ENCODE peak calls at places on chromosome 2, in six cellular contexts. W is K562, E is GM12878, T is HepG2, L is A549, J is endothelial cell of umbilical vein. O is an unnamed sample.

GRCh38 chr2:181540421-181540820 is 83.2 kb downstream of the ITGA4 start:
- DNase-seq in J (no peak), L (no peak), E (no peak), T (no peak), W (no peak), O (no peak)

GRCh38 chr2:128307595-128307994 is 11.1 kb downstream of the HS6ST1 start:
- DNase-seq in L (no peak), W (no peak), J (no peak), T (no peak), E (no peak), O (no peak)

GRCh38 chr2:127577503-127577902 is 42.0 kb downstream of the MYO7B start:
- DNase-seq in J (no peak), E (no peak), L (no peak), T (no peak), W (no peak), O (no peak)

GRCh38 chr2:60148717-60149116 is 404.7 kb downstream of the BCL11A start:
- DNase-seq in L (no peak), E (no peak), T (no peak), W (no peak), J (no peak), O (peak; percentile 47)

GRCh38 chr2:66217039-66217438 is 217.9 kb upstream of the MEIS1 start:
- DNase-seq in L (no peak), J (no peak), T (no peak), E (no peak), W (no peak), O (no peak)

GRCh38 chr2:217864960-217865359 is 137.8 kb downstream of the TNS1 start:
- DNase-seq in L (no peak), E (peak; percentile 36), J (no peak), W (no peak), T (no peak), O (no peak)

GRCh38 chr2:113240915-113241911 is 37.5 kb downstream of the PAX8 start:
- DNase-seq in J (peak; percentile 93), W (peak; percentile 70), L (peak; percentile 99), E (no peak), T (peak; percentile 90), O (peak; percentile 93)

GRCh38 chr2:237714690-237715458 is 83.7 kb upstream of the RBM44 start:
- DNase-seq in T (peak; percentile 35), E (no peak), W (no peak), L (no peak), J (peak; percentile 60), O (no peak)

DNA sequence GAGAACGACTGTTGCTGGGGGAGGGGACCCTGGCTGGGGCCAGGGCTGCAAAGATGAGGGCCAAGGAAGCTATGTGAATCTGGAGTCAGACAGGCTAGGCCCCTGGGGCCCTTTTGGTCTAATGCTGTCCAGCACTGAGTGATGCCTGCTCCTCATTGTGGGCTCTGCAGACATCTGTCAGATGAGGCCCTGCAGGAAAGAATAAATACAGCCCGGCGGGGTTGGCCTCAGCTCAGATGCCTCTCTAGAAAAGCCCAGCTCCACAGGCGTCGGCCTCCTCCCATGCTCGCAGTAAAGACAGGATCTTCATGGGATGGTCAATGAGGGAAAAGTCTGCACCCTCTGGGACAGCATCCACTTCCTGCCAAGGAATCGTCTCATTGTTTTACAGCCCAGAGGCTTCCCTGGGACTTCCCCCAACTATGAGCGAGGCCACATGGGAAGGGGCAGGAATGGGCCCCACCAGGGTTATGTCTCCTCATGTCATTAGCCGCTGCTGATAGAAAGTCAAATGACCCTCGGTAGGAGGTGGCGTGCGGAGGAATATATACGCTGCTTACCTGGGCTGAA is 125.8 kb upstream of the GLI2 start:
- DNase-seq in J (no peak), T (no peak), L (no peak), W (no peak), E (no peak), O (no peak)
- TF ChIP-seq MYC in J (no peak), T (no peak), L (no peak), W (no peak), E (no peak), O (no peak)

GRCh38 chr2:101984656-101985055 is 7.1 kb upstream of the IL1R2 start:
- DNase-seq in W (no peak), L (no peak), E (no peak), T (no peak), J (no peak), O (no peak)

GRCh38 chr2:101983486-101983885 is 8.3 kb upstream of the IL1R2 start:
- DNase-seq in E (no peak), J (no peak), T (no peak), L (no peak), W (no peak), O (no peak)

GRCh38 chr2:101982630-101983029 is 9.1 kb upstream of the IL1R2 start:
- DNase-seq in T (no peak), E (no peak), L (no peak), J (no peak), W (no peak), O (no peak)

GRCh38 chr2:101985101-101985792 is 6.5 kb upstream of the IL1R2 start:
- DNase-seq in J (no peak), L (no peak), T (peak; percentile 45), W (no peak), E (no peak), O (no peak)

GRCh38 chr2:101983928-101984327 is 7.8 kb upstream of the IL1R2 start:
- DNase-seq in J (peak; percentile 16), L (peak; percentile 18), T (peak; percentile 40), E (no peak), W (no peak), O (peak; percentile 50)
- TF ChIP-seq MYC in J (no peak), L (no peak), T (no peak), E (no peak), W (no peak), O (no peak)

GRCh38 chr2:234476766-234477165 is 20.1 kb downstream of the ARL4C start:
- DNase-seq in L (no peak), J (no peak), T (no peak), E (no peak), W (peak; percentile 18), O (no peak)
- TF ChIP-seq MYC in L (no peak), J (no peak), T (no peak), E (no peak), W (no peak), O (no peak)

GRCh38 chr2:184560603-184561002 is 37.7 kb upstream of the ZNF804A start:
- DNase-seq in J (no peak), E (no peak), T (no peak), W (peak; percentile 6), L (no peak), O (no peak)

GRCh38 chr2:184558713-184559464 is 39.4 kb upstream of the ZNF804A start:
- DNase-seq in L (no peak), J (no peak), W (no peak), T (no peak), E (no peak), O (no peak)

GRCh38 chr2:184564092-184564491 is 34.2 kb upstream of the ZNF804A start:
- DNase-seq in W (no peak), J (no peak), L (no peak), E (no peak), T (no peak), O (no peak)

GRCh38 chr2:184566716-184567115 is 31.6 kb upstream of the ZNF804A start:
- DNase-seq in E (no peak), W (no peak), T (no peak), J (no peak), L (no peak), O (no peak)

DNA sequence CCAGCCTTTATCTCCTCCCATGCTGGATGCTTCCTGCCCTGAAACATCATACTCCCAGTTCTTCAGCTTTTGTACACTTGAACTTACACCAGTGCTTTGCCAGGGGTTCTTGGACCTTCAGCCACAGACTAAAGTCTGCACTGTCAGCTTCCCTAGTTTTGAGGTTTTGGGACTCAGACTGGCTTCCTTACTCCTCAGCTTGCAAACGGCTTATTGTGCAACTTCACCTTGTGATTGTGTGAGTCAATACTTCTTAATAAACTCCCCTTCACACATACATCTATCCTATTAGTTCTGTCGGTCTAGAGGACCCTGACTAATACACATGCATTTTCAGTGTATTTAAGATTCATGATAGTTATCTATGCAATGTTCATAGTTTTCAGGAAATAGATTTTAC is 35.8 kb upstream of the ZNF804A start:
- DNase-seq in L (no peak), E (no peak), T (no peak), J (no peak), W (no peak), O (peak; percentile 79)
- TF ChIP-seq MYC in L (no peak), E (no peak), T (no peak), J (no peak), W (no peak), O (no peak)

DNA sequence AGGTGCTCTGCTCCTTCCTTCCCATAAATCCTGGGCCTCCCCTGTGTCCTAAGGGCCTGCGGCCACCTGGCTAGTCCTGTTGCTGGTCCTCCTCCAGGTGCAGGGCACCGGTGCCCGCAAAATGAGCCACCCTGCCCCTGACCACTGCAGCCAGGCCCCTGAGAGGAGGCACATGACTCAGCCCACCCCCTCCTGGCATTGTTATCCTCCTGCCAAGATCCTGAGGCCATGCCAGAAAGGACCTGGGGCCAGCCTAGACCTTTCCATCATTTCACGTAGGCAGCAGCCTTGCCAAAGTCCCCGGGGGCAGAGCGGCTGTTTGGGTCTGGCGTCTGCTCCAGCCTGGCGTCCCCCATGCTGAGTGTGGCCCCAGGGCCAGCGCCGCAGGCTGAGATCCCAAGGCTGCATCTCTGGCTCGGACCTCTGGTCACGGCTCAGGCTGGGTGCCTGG is 81.1 kb downstream of the NDUFA10 start:
- DNase-seq in J (no peak), W (no peak), L (no peak), E (no peak), T (no peak), O (no peak)
- TF ChIP-seq MYC in J (no peak), W (no peak), L (no peak), E (no peak), T (no peak), O (no peak)